ENCODE peak calls at places on chromosomes 13 and 19, in four cellular contexts. L is A549, D is IMR-90, B is thyroid gland. J is an unnamed sample.

GRCh38 chr19:18291019-18291524 is 9.7 kb upstream of the JUND start:
- DNase-seq in B (no peak), D (no peak), L (no peak), J (no peak)

GRCh38 chr13:97564929-97565328 is 131.0 kb downstream of the RAP2A start:
- DNase-seq in B (no peak), L (no peak), D (no peak), J (no peak)

GRCh38 chr13:98272549-98272948 is 95.5 kb upstream of the RNF113B start:
- DNase-seq in L (no peak), B (no peak), D (no peak), J (no peak)

GRCh38 chr13:98411013-98411412 is 165.9 kb downstream of the STK24 start:
- DNase-seq in B (no peak), L (no peak), D (no peak), J (no peak)

GRCh38 chr13:91326156-91326555 is 21.3 kb upstream of the MIR17HG start:
- DNase-seq in B (no peak), L (no peak), D (no peak), J (no peak)

GRCh38 chr19:49301165-49301865 is 23.7 kb downstream of the SLC6A16 start:
- DNase-seq in L (peak), B (peak), D (peak), J (peak)

GRCh38 chr13:109131698-109132257 is 502.4 kb downstream of the MYO16 start:
- DNase-seq in D (peak), L (no peak), B (no peak), J (no peak)

GRCh38 chr13:100765021-100765420 is 90.4 kb upstream of the TMTC4 start:
- DNase-seq in B (no peak), L (no peak), D (no peak), J (no peak)

GRCh38 chr19:50330365-50331078 is 1.3 kb upstream of the KCNC3 start:
- DNase-seq in D (peak), B (peak), L (peak), J (peak)

GRCh38 chr19:55753401-55753800 is 5.5 kb upstream of the RFPL4A start:
- DNase-seq in L (no peak), D (no peak), B (no peak), J (no peak)

GRCh38 chr13:46122304-46122703 is 17.5 kb upstream of the CPB2 start:
- DNase-seq in B (no peak), L (no peak), D (no peak), J (no peak)

GRCh38 chr19:53538378-53539109 is 599 bp downstream of the ZNF331 start:
- DNase-seq in B (peak), D (no peak), L (no peak), J (no peak)

GRCh38 chr13:65095118-65095517 is 2135.0 kb downstream of the PCDH9 start:
- DNase-seq in D (no peak), L (no peak), B (no peak), J (no peak)

GRCh38 chr19:41226053-41226873 is 7.2 kb downstream of the AXL start:
- DNase-seq in D (peak), L (peak), B (peak), J (peak)

GRCh38 chr19:34661357-34661756 is 15.6 kb downstream of the SCGB2B2 start:
- DNase-seq in D (no peak), B (no peak), L (no peak), J (no peak)

GRCh38 chr13:25744176-25744575 is 307.6 kb downstream of the SHISA2 start:
- DNase-seq in L (no peak), B (no peak), D (no peak), J (no peak)

GRCh38 chr13:58160980-58161379 is 529.4 kb downstream of the PCDH17 start:
- DNase-seq in B (no peak), L (no peak), D (no peak), J (no peak)

GRCh38 chr19:42528354-42529247 is at the start of gene CEACAM1:
- DNase-seq in D (no peak), L (no peak), B (peak), J (no peak)

GRCh38 chr13:113651511-113652403 is 6.2 kb downstream of the ATP4B start:
- DNase-seq in B (no peak), L (no peak), D (no peak), J (no peak)

GRCh38 chr19:3441986-3442329 is 38.4 kb downstream of the SMIM24 start:
- DNase-seq in B (no peak), L (no peak), D (no peak), J (no peak)

GRCh38 chr13:44969858-44970484 is 19.3 kb downstream of the NUFIP1 start:
- DNase-seq in B (no peak), L (peak), D (peak), J (no peak)

GRCh38 chr19:55585658-55586339 is 5.2 kb upstream of the ZNF579 start:
- DNase-seq in D (peak), B (peak), L (no peak), J (peak)

GRCh38 chr19:9139609-9140158 is 513 bp upstream of the ZNF317 start:
- DNase-seq in B (no peak), L (no peak), D (no peak), J (no peak)

GRCh38 chr13:109646423-109646822 is 140.0 kb downstream of the IRS2 start:
- DNase-seq in L (no peak), B (no peak), D (no peak), J (no peak)

GRCh38 chr19:48921721-48922500 is 11.6 kb upstream of the DHDH start:
- DNase-seq in B (no peak), L (no peak), D (no peak), J (no peak)

GRCh38 chr13:27578121-27579030 is 42.0 kb downstream of the LNX2 start:
- DNase-seq in D (peak), B (no peak), L (peak), J (no peak)

GRCh38 chr13:78137404-78138142 is 218.9 kb upstream of the EDNRB start:
- DNase-seq in D (peak), L (peak), B (peak), J (peak)

GRCh38 chr19:3977242-3978143 is 6.6 kb upstream of the DAPK3 start:
- DNase-seq in D (no peak), L (no peak), B (no peak), J (no peak)

GRCh38 chr13:30943881-30944280 is 11.4 kb downstream of the TEX26 start:
- DNase-seq in B (no peak), L (no peak), D (no peak), J (no peak)

GRCh38 chr13:71067164-71067815 is 799.7 kb downstream of the DACH1 start:
- DNase-seq in B (no peak), L (no peak), D (no peak), J (no peak)

GRCh38 chr19:30111456-30111855 is 169.4 kb downstream of the URI1 start:
- DNase-seq in D (no peak), L (no peak), B (no peak), J (no peak)

GRCh38 chr13:110610955-110611595 is 4.3 kb upstream of the NAXD start:
- DNase-seq in L (no peak), B (no peak), D (peak), J (no peak)

DNA sequence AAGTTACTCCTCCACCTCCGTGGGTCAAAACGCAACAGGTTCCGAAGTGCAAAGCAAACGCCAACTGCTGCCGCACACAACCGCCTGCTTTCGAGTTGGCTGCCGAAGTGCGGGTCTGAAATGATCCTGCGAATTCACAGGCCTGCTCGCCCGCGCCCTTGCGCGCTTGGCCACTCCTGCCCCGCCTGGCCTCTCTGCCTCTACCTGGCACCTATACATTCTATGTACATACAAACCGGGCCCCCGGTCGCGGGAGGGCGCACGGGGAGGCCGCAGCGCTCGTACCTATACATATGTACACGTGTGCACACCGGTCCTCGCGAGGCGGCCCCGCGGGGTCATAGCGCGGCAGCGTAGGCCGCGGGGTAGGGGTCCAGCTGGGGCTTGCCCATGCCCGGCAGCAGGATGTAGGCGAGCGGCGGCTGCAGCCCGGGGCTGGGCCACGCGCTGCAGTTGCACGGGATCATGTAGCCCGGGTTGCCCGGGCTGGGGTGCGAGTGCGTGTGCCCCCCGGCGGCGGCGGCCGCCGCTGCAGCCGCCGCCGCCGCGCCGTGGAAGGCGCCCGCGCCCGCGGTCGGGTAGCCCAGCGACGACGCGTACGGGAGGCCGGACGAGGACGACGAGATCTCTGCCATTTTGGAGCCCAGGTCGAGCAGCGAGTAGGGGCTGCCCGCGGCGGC is 1.3 kb downstream of the SOX21 start:
- DNase-seq in D (no peak), B (no peak), L (peak), J (no peak)
- TF ChIP-seq CTCF in D (peak), B (no peak), L (peak), J (peak)

GRCh38 chr13:76754414-76754813 is 131.8 kb downstream of the KCTD12 start:
- DNase-seq in B (peak), D (peak), L (no peak), J (no peak)
- TF ChIP-seq CTCF in B (no peak), D (no peak), L (no peak), J (no peak)

DNA sequence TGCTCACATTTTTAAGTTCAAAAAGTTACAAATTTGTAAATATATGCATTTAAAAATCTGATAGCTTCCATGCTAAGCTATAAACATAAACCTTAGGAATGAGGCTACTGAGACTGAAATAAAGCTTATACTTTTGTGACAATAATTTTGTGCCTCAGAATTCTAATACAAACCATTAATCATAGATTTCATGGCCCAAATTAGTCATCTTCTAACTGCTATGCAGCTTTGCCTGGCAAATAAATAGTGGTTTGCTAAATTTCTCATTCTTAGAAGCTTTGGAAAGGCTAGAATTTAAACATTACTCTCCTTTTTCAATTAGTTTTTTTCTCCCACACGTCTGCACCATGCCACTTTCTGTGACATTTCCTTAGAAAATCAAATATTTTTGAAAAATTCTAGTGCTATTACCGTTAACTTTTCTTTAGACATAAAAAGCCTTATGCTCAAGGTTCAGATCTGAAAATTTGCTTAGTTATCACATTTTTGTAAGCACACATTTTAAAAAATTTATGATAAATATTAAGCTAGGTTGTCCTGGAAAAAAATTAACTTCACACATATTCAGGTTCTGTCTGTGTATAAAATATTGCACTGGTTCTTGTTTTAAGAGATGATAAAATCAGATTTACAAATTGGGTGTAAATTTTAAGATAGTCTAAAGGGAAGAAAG is 46.9 kb downstream of the FNDC3A start:
- DNase-seq in L (no peak), D (peak), B (no peak), J (no peak)
- TF ChIP-seq CTCF in L (no peak), D (no peak), B (no peak), J (no peak)

GRCh38 chr13:21670006-21670882 is 629 bp upstream of the FGF9 start:
- DNase-seq in D (peak), B (peak), L (peak), J (peak)
- TF ChIP-seq CTCF in D (peak), B (no peak), L (no peak), J (peak)

J was measured in neural crest cell.